ENCODE peak calls at places on chromosomes 5 and 9, in five cellular contexts. L is omental fat pad, V is epithelial cell of esophagus, T is GM12865, Y is upper lobe of right lung. Q is an unnamed sample.

GRCh38 chr9:69293186-69293585 is 31.8 kb upstream of the ENTREP1 start:
- DNase-seq in L (no peak), V (peak; percentile 24), T (no peak), Y (no peak), Q (no peak)

GRCh38 chr5:73303139-73304079 is 130.4 kb downstream of the TMEM174 start:
- DNase-seq in L (no peak), V (no peak), T (peak; percentile 6), Y (no peak), Q (no peak)

GRCh38 chr5:151571270-151572173 is 19.6 kb downstream of the FAT2 start:
- DNase-seq in L (no peak), V (peak; percentile 88), T (no peak), Y (no peak), Q (no peak)

GRCh38 chr9:19720374-19720773 is 68.5 kb downstream of the SLC24A2 start:
- DNase-seq in L (no peak), V (peak; percentile 69), T (peak; percentile 9), Y (no peak), Q (no peak)

GRCh38 chr9:79924836-79925235 is 353.1 kb downstream of the TLE4 start:
- DNase-seq in L (no peak), V (no peak), T (no peak), Y (no peak), Q (no peak)

GRCh38 chr9:135281661-135282000 is 194.2 kb downstream of the OLFM1 start:
- DNase-seq in L (no peak), V (no peak), T (no peak), Y (no peak), Q (no peak)

GRCh38 chr9:35406183-35406959 is 83.5 kb upstream of the RUSC2 start:
- DNase-seq in L (no peak), V (peak; percentile 69), T (no peak), Y (peak; percentile 82), Q (peak; percentile 63)

GRCh38 chr5:148843510-148844318 is 17.3 kb downstream of the ADRB2 start:
- DNase-seq in L (no peak), V (peak; percentile 36), T (no peak), Y (no peak), Q (no peak)

GRCh38 chr5:97854871-97855762 is 672.1 kb upstream of the RIOK2 start:
- DNase-seq in L (no peak), V (no peak), T (no peak), Y (no peak), Q (no peak)

GRCh38 chr9:36144322-36145206 is 8.0 kb downstream of the GLIPR2 start:
- DNase-seq in L (no peak), V (no peak), T (peak; percentile 43), Y (no peak), Q (peak; percentile 35)

GRCh38 chr9:136997355-136997754 is 987 bp upstream of the CLIC3 start:
- DNase-seq in L (no peak), V (no peak), T (no peak), Y (no peak), Q (no peak)

GRCh38 chr9:127589955-127590370 is 22.1 kb upstream of the STXBP1 start:
- DNase-seq in L (no peak), V (peak; percentile 77), T (peak; percentile 47), Y (no peak), Q (peak; percentile 44)

GRCh38 chr9:88593537-88594185 is 58.7 kb downstream of the NXNL2 start:
- DNase-seq in L (no peak), V (peak; percentile 58), T (peak; percentile 72), Y (no peak), Q (peak; percentile 78)

GRCh38 chr5:179261301-179262125 is 83.7 kb downstream of the ADAMTS2 start:
- DNase-seq in L (no peak), V (no peak), T (no peak), Y (peak; percentile 57), Q (peak; percentile 15)

GRCh38 chr5:147223951-147224791 is 10.7 kb upstream of the STK32A start:
- DNase-seq in L (no peak), V (peak; percentile 55), T (peak; percentile 7), Y (no peak), Q (peak; percentile 9)

GRCh38 chr9:7033091-7033490 is 275.3 kb downstream of the KDM4C start:
- DNase-seq in L (no peak), V (no peak), T (no peak), Y (no peak), Q (no peak)

GRCh38 chr5:87411586-87412416 is 929 bp downstream of the CCNH start:
- DNase-seq in L (no peak), V (peak; percentile 26), T (peak; percentile 33), Y (no peak), Q (no peak)

GRCh38 chr9:86036555-86036954 is 62.8 kb downstream of the GOLM1 start:
- DNase-seq in L (no peak), V (no peak), T (no peak), Y (no peak), Q (no peak)

GRCh38 chr9:4425358-4426045 is 64.8 kb upstream of the SLC1A1 start:
- DNase-seq in L (no peak), V (peak; percentile 80), T (peak; percentile 46), Y (no peak), Q (no peak)

GRCh38 chr5:124599048-124599973 is 147.1 kb downstream of the ZNF608 start:
- DNase-seq in L (no peak), V (peak; percentile 46), T (peak; percentile 53), Y (no peak), Q (no peak)

GRCh38 chr5:127988149-127988755 is 95.3 kb upstream of the SLC12A2 start:
- DNase-seq in L (no peak), V (peak; percentile 89), T (no peak), Y (no peak), Q (no peak)

GRCh38 chr9:132409828-132410528 is at the start of gene CFAP77:
- DNase-seq in L (no peak), V (peak; percentile 71), T (peak; percentile 48), Y (peak; percentile 75), Q (peak; percentile 55)

GRCh38 chr5:36491860-36492259 is 114.5 kb upstream of the SLC1A3 start:
- DNase-seq in L (no peak), V (no peak), T (no peak), Y (no peak), Q (no peak)

GRCh38 chr9:92480332-92480771 is 2.0 kb downstream of the ASPN start:
- DNase-seq in L (no peak), V (peak; percentile 34), T (no peak), Y (no peak), Q (no peak)

GRCh38 chr5:56480305-56481146 is 247.4 kb upstream of the ANKRD55 start:
- DNase-seq in L (no peak), V (peak; percentile 50), T (peak; percentile 44), Y (peak; percentile 72), Q (no peak)

GRCh38 chr5:136030956-136031611 is 2.3 kb downstream of the TGFBI start:
- DNase-seq in L (no peak), V (no peak), T (peak; percentile 81), Y (no peak), Q (no peak)

GRCh38 chr9:8356406-8356805 is 556.8 kb upstream of the DMAC1 start:
- DNase-seq in L (no peak), V (no peak), T (no peak), Y (no peak), Q (no peak)

GRCh38 chr5:101080485-101081240 is 177.6 kb upstream of the ST8SIA4 start:
- DNase-seq in L (no peak), V (no peak), T (no peak), Y (no peak), Q (no peak)

GRCh38 chr5:179817071-179817840 is 3.4 kb upstream of the SQSTM1 start:
- DNase-seq in L (no peak), V (no peak), T (no peak), Y (peak; percentile 74), Q (no peak)

GRCh38 chr5:34555699-34556513 is 100.2 kb upstream of the RAI14 start:
- DNase-seq in L (no peak), V (peak; percentile 61), T (no peak), Y (no peak), Q (no peak)

GRCh38 chr5:10301842-10302610 is 5.7 kb downstream of the CMBL start:
- DNase-seq in L (no peak), V (peak; percentile 55), T (no peak), Y (peak; percentile 93), Q (no peak)

GRCh38 chr9:88460583-88461332 is 72.5 kb downstream of the SPIN1 start:
- DNase-seq in L (no peak), V (peak; percentile 86), T (no peak), Y (no peak), Q (peak; percentile 47)

GRCh38 chr9:113579270-113580040 is 115.9 kb downstream of the RGS3 start:
- DNase-seq in L (no peak), V (no peak), T (peak; percentile 76), Y (no peak), Q (peak; percentile 60)

DNA sequence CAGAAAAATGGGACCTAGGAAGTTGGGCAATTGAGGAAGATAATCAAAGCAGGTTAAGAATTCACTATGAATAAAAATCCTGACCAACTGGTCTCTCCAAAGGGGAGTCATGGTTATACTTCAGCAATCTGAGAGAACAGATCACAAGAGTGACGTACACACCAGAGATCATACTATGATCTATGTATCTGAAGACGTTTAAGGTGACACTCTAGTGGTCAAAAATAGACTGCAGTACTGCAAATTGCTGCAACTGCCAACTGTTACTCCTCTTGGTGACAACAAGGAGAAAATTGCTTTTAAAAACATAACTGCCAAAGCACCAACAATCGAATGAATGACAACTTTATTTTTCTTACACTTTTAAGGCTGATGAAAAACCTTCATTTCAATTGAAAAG is 4.9 kb downstream of the AK6 start:
- DNase-seq in L (no peak), V (peak; percentile 24), T (peak; percentile 35), Y (no peak), Q (peak; percentile 12)
- TF ChIP-seq CTCF in L (no peak), V (peak; percentile 42), T (peak; percentile 50), Y (no peak), Q (peak; percentile 33)

GRCh38 chr5:53874409-53874808 is 314.0 kb downstream of the NDUFS4 start:
- DNase-seq in L (no peak), V (peak; percentile 27), T (no peak), Y (no peak), Q (peak; percentile 11)
- TF ChIP-seq CTCF in L (no peak), V (peak; percentile 25), T (peak; percentile 14), Y (no peak), Q (no peak)

GRCh38 chr5:77492653-77493000 is 511 bp upstream of the WDR41 start:
- DNase-seq in L (no peak), V (no peak), T (no peak), Y (no peak), Q (no peak)
- TF ChIP-seq CTCF in L (no peak), V (no peak), T (no peak), Y (no peak), Q (peak; percentile 48)

DNA sequence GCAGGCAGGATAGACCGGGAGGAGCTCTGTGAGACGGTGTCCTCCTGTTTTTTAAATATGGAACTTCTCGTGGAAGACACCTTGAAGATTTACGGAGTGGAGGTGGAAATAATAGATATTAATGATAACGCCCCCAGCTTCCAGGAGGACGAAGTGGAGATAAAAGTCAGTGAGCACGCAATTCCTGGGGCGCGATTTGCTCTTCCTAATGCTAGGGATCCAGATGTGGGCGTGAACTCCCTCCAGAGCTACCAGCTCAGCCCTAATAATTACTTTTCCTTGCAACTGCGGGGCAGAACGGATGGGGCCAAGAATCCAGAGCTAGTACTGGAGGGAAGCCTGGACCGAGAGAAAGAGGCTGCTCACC is 621 bp downstream of the PCDHGA11 start:
- DNase-seq in L (no peak), V (no peak), T (no peak), Y (no peak), Q (no peak)
- TF ChIP-seq CTCF in L (no peak), V (no peak), T (no peak), Y (no peak), Q (no peak)

GRCh38 chr9:106503759-106504158 is 359.2 kb upstream of the ZNF462 start:
- DNase-seq in L (no peak), V (no peak), T (peak; percentile 44), Y (no peak), Q (no peak)
- TF ChIP-seq CTCF in L (no peak), V (no peak), T (no peak), Y (no peak), Q (no peak)

GRCh38 chr9:71975833-71976232 is 64.4 kb downstream of the C9orf85 start:
- DNase-seq in L (no peak), V (peak; percentile 27), T (no peak), Y (no peak), Q (no peak)
- TF ChIP-seq CTCF in L (no peak), V (peak; percentile 35), T (no peak), Y (peak; percentile 25), Q (no peak)

Q was measured in activated CD8-positive, alpha-beta T cell treated with anti-CD3 and anti-CD28 coated beads for 36 hours.